ENCODE peak calls at places on chromosomes 12 and 14, in nine cellular contexts. C, O, L, Q, B, E, J, I and U are unnamed samples. For H3K4me1, the result is how much of the 10 kb centered on the place peaks cover.

GRCh38 chr12:6823161-6824084 is 1.8 kb downstream of the GPR162 start:
- DNase-seq in O (no peak), B (no peak), C (no peak), Q (no peak), I (no peak), J (no peak), L (no peak), E (no peak), U (no peak)

GRCh38 chr14:38042356-38042755 is 165.3 kb upstream of the SSTR1 start:
- DNase-seq in Q (no peak), L (no peak), B (no peak), C (no peak), J (no peak), E (no peak), I (no peak), O (peak), U (no peak)

GRCh38 chr14:100065161-100065871 is at the start of gene EVL:
- DNase-seq in Q (no peak), E (peak), C (no peak), L (peak), O (no peak), I (peak), J (peak), B (no peak), U (no peak)

GRCh38 chr12:78494911-78495310 is 369.7 kb upstream of the SYT1 start:
- DNase-seq in I (no peak), Q (no peak), O (peak), L (no peak), E (no peak), C (no peak), B (no peak), J (no peak), U (no peak)

GRCh38 chr12:8078400-8078799 is 3.7 kb upstream of the NECAP1 start:
- DNase-seq in J (peak), L (peak), Q (no peak), I (peak), E (peak), C (no peak), O (peak), B (no peak), U (peak)

GRCh38 chr12:51675062-51675803 is 84.2 kb downstream of the SCN8A start:
- DNase-seq in I (no peak), E (no peak), B (no peak), L (no peak), C (no peak), O (no peak), J (no peak), Q (no peak), U (no peak)

GRCh38 chr14:64700894-64701293 is 3.3 kb upstream of the PLEKHG3 start:
- DNase-seq in L (no peak), C (no peak), J (no peak), I (no peak), E (no peak), O (no peak), Q (no peak), B (no peak), U (no peak)

GRCh38 chr12:81610955-81611889 is 147.9 kb downstream of the PPFIA2 start:
- DNase-seq in J (no peak), B (no peak), I (no peak), Q (no peak), L (no peak), O (no peak), E (no peak), C (no peak), U (peak)

GRCh38 chr14:101812071-101812470 is 50.6 kb downstream of the PPP2R5C start:
- DNase-seq in O (no peak), Q (no peak), B (no peak), E (no peak), J (peak), I (no peak), C (no peak), L (no peak), U (peak)
- H3K4me1 ChIP-seq in O (under half), Q (under half), B (half or more), E (half or more), J (under half), I (under half), C (under half), L (half or more), U (under half)

GRCh38 chr14:59314019-59314608 is 125.6 kb downstream of the DAAM1 start:
- DNase-seq in Q (no peak), L (no peak), J (no peak), I (no peak), O (no peak), C (no peak), E (no peak), B (no peak), U (no peak)
- H3K4me1 ChIP-seq in Q (under half), L (under half), J (under half), I (under half), O (under half), C (under half), E (under half), B (under half), U (under half)

DNA sequence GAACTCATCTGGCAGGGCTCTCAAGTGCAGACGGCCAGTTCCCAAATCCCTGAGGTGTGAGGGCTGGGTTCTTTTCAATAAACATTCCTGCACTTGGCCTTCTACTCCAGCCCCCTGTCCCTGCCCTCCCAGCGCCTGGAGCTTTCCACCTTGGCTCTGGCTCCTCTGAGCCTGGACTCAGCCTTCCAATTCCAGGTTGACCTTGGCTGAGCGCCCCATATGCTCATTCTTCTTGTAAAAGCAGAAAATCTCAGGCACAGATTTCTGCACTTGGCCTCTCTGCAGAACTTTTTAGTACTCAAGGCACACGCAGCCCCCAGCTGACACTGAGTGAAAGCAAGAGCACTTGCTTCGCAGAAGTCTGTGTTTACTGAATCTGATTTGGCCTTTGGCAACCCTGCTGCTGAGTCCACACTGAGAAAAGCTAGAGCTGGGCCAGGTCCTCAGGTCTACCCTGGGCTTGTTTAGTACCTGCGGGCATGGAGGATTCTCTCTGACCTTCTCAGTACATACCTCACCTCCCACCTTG is 222.7 kb downstream of the MSRB3 start:
- DNase-seq in O (peak), B (peak), J (no peak), I (no peak), C (no peak), L (no peak), Q (no peak), E (no peak), U (no peak)
- H3K4me1 ChIP-seq in O (under half), B (under half), J (under half), I (under half), C (under half), L (under half), Q (under half), E (under half), U (under half)

DNA sequence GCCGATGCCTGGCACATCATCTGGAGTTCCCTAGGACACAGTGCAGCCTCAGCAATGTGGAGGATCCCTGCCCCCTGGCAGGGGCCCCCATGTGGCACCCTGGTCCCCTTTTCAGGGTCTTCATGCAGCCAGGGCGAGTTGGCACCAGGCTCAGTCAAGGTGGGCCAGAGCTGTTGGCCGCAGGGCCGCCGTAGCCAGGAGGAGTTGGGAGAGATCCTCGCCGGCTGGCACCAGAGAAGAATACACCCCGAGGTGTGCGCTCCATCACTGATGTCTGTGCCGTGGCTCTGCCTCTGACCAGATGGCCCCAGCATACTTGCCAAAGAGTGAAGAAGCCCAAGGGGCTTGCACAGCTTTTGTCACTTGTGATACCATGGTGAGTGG is 11.0 kb downstream of the TPCN1 start:
- DNase-seq in Q (no peak), I (no peak), L (no peak), E (no peak), B (no peak), J (no peak), C (no peak), O (no peak), U (no peak)
- H3K4me1 ChIP-seq in Q (under half), I (under half), L (half or more), E (under half), B (half or more), J (under half), C (under half), O (under half), U (under half)